ENCODE peak calls at places on chromosomes 5 and 9, in five cellular contexts. One of them, this sample, is unnamed.
A peak's percentile ranks its signal among the peaks of the same experiment; 100 is the strongest.

GRCh38 chr9:120571443-120572257 is 8.3 kb downstream of the CDK5RAP2 start:
- DNase-seq in fibroblast of lung: peak; percentile 92
- DNase-seq in thoracic aorta: peak; percentile 21
- DNase-seq in cardiac fibroblast: peak; percentile 77
- DNase-seq in epithelial cell of esophagus: no peak
- DNase-seq in this sample: no peak

GRCh38 chr9:90801507-90802289 is at the start of gene SYK:
- DNase-seq in fibroblast of lung: no peak
- DNase-seq in thoracic aorta: no peak
- DNase-seq in cardiac fibroblast: no peak
- DNase-seq in epithelial cell of esophagus: peak; percentile 67
- DNase-seq in this sample: no peak

GRCh38 chr5:1015545-1015944 is 6.9 kb downstream of the NKD2 start:
- DNase-seq in fibroblast of lung: no peak
- DNase-seq in thoracic aorta: no peak
- DNase-seq in cardiac fibroblast: no peak
- DNase-seq in epithelial cell of esophagus: no peak
- DNase-seq in this sample: no peak

GRCh38 chr5:155732587-155733376 is 594.2 kb upstream of the SGCD start:
- DNase-seq in fibroblast of lung: no peak
- DNase-seq in thoracic aorta: no peak
- DNase-seq in cardiac fibroblast: no peak
- DNase-seq in epithelial cell of esophagus: no peak
- DNase-seq in this sample: no peak

GRCh38 chr5:75236322-75237316 is at the start of gene ANKRD31:
- DNase-seq in fibroblast of lung: peak; percentile 69
- DNase-seq in thoracic aorta: peak; percentile 13
- DNase-seq in cardiac fibroblast: peak; percentile 80
- DNase-seq in epithelial cell of esophagus: peak; percentile 80
- DNase-seq in this sample: peak; percentile 40

GRCh38 chr5:173602423-173602822 is 14.0 kb downstream of the BOD1 start:
- DNase-seq in fibroblast of lung: peak; percentile 92
- DNase-seq in thoracic aorta: no peak
- DNase-seq in cardiac fibroblast: peak; percentile 94
- DNase-seq in epithelial cell of esophagus: no peak
- DNase-seq in this sample: no peak

GRCh38 chr5:126462239-126463014 is 39.2 kb downstream of the GRAMD2B start:
- DNase-seq in fibroblast of lung: peak; percentile 69
- DNase-seq in thoracic aorta: no peak
- DNase-seq in cardiac fibroblast: peak; percentile 64
- DNase-seq in epithelial cell of esophagus: peak; percentile 57
- DNase-seq in this sample: peak; percentile 43

GRCh38 chr5:17218353-17219005 is 1.0 kb downstream of the BASP1 start:
- DNase-seq in fibroblast of lung: peak; percentile 74
- DNase-seq in thoracic aorta: peak; percentile 19
- DNase-seq in cardiac fibroblast: peak; percentile 82
- DNase-seq in epithelial cell of esophagus: peak; percentile 43
- DNase-seq in this sample: no peak

GRCh38 chr5:122151640-122152039 is 22.3 kb downstream of the ZNF474 start:
- DNase-seq in fibroblast of lung: peak; percentile 99
- DNase-seq in thoracic aorta: no peak
- DNase-seq in cardiac fibroblast: no peak
- DNase-seq in epithelial cell of esophagus: peak; percentile 45
- DNase-seq in this sample: no peak

GRCh38 chr5:133847301-133847700 is 121.1 kb downstream of the C5orf15 start:
- DNase-seq in fibroblast of lung: no peak
- DNase-seq in thoracic aorta: no peak
- DNase-seq in cardiac fibroblast: no peak
- DNase-seq in epithelial cell of esophagus: no peak
- DNase-seq in this sample: no peak

GRCh38 chr9:133137451-133138231 is 16.6 kb upstream of the RALGDS start:
- DNase-seq in fibroblast of lung: no peak
- DNase-seq in thoracic aorta: no peak
- DNase-seq in cardiac fibroblast: no peak
- DNase-seq in epithelial cell of esophagus: no peak
- DNase-seq in this sample: no peak

GRCh38 chr9:136848393-136849037 is 694 bp upstream of the PHPT1 start:
- DNase-seq in fibroblast of lung: no peak
- DNase-seq in thoracic aorta: no peak
- DNase-seq in cardiac fibroblast: no peak
- DNase-seq in epithelial cell of esophagus: peak; percentile 40
- DNase-seq in this sample: no peak

GRCh38 chr5:84688566-84688965 is 303.9 kb upstream of the EDIL3 start:
- DNase-seq in fibroblast of lung: peak; percentile 99
- DNase-seq in thoracic aorta: no peak
- DNase-seq in cardiac fibroblast: peak; percentile 67
- DNase-seq in epithelial cell of esophagus: peak; percentile 64
- DNase-seq in this sample: no peak

GRCh38 chr5:175826980-175827379 is 44.4 kb upstream of the CPLX2 start:
- DNase-seq in fibroblast of lung: no peak
- DNase-seq in thoracic aorta: no peak
- DNase-seq in cardiac fibroblast: no peak
- DNase-seq in epithelial cell of esophagus: no peak
- DNase-seq in this sample: no peak

GRCh38 chr9:86277072-86277471 is 5.3 kb downstream of the ISCA1 start:
- DNase-seq in fibroblast of lung: no peak
- DNase-seq in thoracic aorta: no peak
- DNase-seq in cardiac fibroblast: no peak
- DNase-seq in epithelial cell of esophagus: no peak
- DNase-seq in this sample: no peak

GRCh38 chr5:77957-78804 is 13.8 kb upstream of the PLEKHG4B start:
- DNase-seq in fibroblast of lung: peak; percentile 85
- DNase-seq in thoracic aorta: no peak
- DNase-seq in cardiac fibroblast: peak; percentile 10
- DNase-seq in epithelial cell of esophagus: peak; percentile 21
- DNase-seq in this sample: no peak

GRCh38 chr9:94773655-94774054 is 47.2 kb downstream of the AOPEP start:
- DNase-seq in fibroblast of lung: no peak
- DNase-seq in thoracic aorta: no peak
- DNase-seq in cardiac fibroblast: no peak
- DNase-seq in epithelial cell of esophagus: no peak
- DNase-seq in this sample: no peak

GRCh38 chr5:168301593-168302388 is 10.3 kb downstream of the WWC1 start:
- DNase-seq in fibroblast of lung: peak; percentile 56
- DNase-seq in thoracic aorta: no peak
- DNase-seq in cardiac fibroblast: no peak
- DNase-seq in epithelial cell of esophagus: peak; percentile 91
- DNase-seq in this sample: no peak

GRCh38 chr9:97940707-97941106 is 2.7 kb upstream of the HEMGN start:
- DNase-seq in fibroblast of lung: no peak
- DNase-seq in thoracic aorta: no peak
- DNase-seq in cardiac fibroblast: no peak
- DNase-seq in epithelial cell of esophagus: no peak
- DNase-seq in this sample: no peak

GRCh38 chr9:136981588-136982231 is 1.1 kb upstream of the LCNL1 start:
- DNase-seq in fibroblast of lung: no peak
- DNase-seq in thoracic aorta: no peak
- DNase-seq in cardiac fibroblast: no peak
- DNase-seq in epithelial cell of esophagus: no peak
- DNase-seq in this sample: no peak

GRCh38 chr9:126126807-126127206 is 199.8 kb upstream of the MVB12B start:
- DNase-seq in fibroblast of lung: no peak
- DNase-seq in thoracic aorta: no peak
- DNase-seq in cardiac fibroblast: no peak
- DNase-seq in epithelial cell of esophagus: no peak
- DNase-seq in this sample: no peak

GRCh38 chr5:180649297-180650039 is at the start of gene FLT4:
- DNase-seq in fibroblast of lung: no peak
- DNase-seq in thoracic aorta: no peak
- DNase-seq in cardiac fibroblast: no peak
- DNase-seq in epithelial cell of esophagus: no peak
- DNase-seq in this sample: no peak

GRCh38 chr9:137127301-137128157 is 11.4 kb upstream of the GRIN1 start:
- DNase-seq in fibroblast of lung: no peak
- DNase-seq in thoracic aorta: no peak
- DNase-seq in cardiac fibroblast: peak; percentile 32
- DNase-seq in epithelial cell of esophagus: no peak
- DNase-seq in this sample: no peak

GRCh38 chr9:135811796-135812195 is 95.5 kb downstream of the CAMSAP1 start:
- DNase-seq in fibroblast of lung: no peak
- DNase-seq in thoracic aorta: no peak
- DNase-seq in cardiac fibroblast: peak; percentile 7
- DNase-seq in epithelial cell of esophagus: no peak
- DNase-seq in this sample: no peak

GRCh38 chr5:7805379-7805778 is 45.6 kb downstream of the CFAP90 start:
- DNase-seq in fibroblast of lung: no peak
- DNase-seq in thoracic aorta: no peak
- DNase-seq in cardiac fibroblast: no peak
- DNase-seq in epithelial cell of esophagus: no peak
- DNase-seq in this sample: no peak

GRCh38 chr5:51632794-51633193 is 249.5 kb downstream of the ISL1 start:
- DNase-seq in fibroblast of lung: peak; percentile 2
- DNase-seq in thoracic aorta: no peak
- DNase-seq in cardiac fibroblast: peak; percentile 11
- DNase-seq in epithelial cell of esophagus: no peak
- DNase-seq in this sample: no peak

GRCh38 chr9:519579-519978 is 304.9 kb downstream of the DOCK8 start:
- DNase-seq in fibroblast of lung: no peak
- DNase-seq in thoracic aorta: no peak
- DNase-seq in cardiac fibroblast: no peak
- DNase-seq in epithelial cell of esophagus: no peak
- DNase-seq in this sample: no peak

GRCh38 chr5:73625905-73626811 is at the start of gene ARHGEF28:
- DNase-seq in fibroblast of lung: peak; percentile 58
- DNase-seq in thoracic aorta: peak; percentile 2
- DNase-seq in cardiac fibroblast: peak; percentile 66
- DNase-seq in epithelial cell of esophagus: peak; percentile 86
- DNase-seq in this sample: no peak

DNA sequence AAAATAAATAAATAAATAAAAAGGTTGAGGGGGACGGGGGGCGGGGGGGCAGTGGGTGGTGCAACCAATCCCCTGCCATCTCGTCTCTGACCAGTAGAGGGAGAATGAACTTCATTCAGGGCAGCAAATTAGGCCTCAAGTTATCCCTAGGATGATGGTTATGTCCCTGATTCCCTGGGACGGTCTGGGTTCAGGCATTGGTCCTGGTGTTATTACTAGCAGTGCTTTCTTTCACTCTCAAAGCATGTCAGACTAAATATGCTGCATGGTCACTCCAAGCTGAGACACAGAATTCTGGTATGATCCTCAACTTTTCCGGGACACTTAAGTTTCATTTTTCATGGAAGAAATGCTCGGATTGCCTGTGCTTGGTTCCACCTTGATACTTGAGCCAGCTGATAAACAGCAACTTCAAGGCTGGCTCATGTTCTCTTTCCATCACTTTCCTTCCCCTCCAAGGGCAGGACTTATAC is 59.4 kb downstream of the DAP start:
- DNase-seq in fibroblast of lung: peak; percentile 56
- DNase-seq in thoracic aorta: no peak
- DNase-seq in cardiac fibroblast: peak; percentile 61
- DNase-seq in epithelial cell of esophagus: peak; percentile 44
- DNase-seq in this sample: no peak
- TF ChIP-seq CTCF in fibroblast of lung: peak; percentile 46
- TF ChIP-seq CTCF in thoracic aorta: peak; percentile 69
- TF ChIP-seq CTCF in cardiac fibroblast: peak; percentile 56
- TF ChIP-seq CTCF in epithelial cell of esophagus: peak; percentile 60
- TF ChIP-seq CTCF in this sample: peak; percentile 73

GRCh38 chr9:36193049-36193448 is 2.3 kb downstream of the CLTA start:
- DNase-seq in fibroblast of lung: no peak
- DNase-seq in thoracic aorta: no peak
- DNase-seq in cardiac fibroblast: peak; percentile 16
- DNase-seq in epithelial cell of esophagus: no peak
- DNase-seq in this sample: no peak
- H3K4me3 ChIP-seq in fibroblast of lung: peak overlapping the region; percentile 99
- H3K4me3 ChIP-seq in thoracic aorta: peak overlapping the region; percentile 98
- H3K4me3 ChIP-seq in cardiac fibroblast: peak overlapping the region; percentile 74
- H3K4me3 ChIP-seq in epithelial cell of esophagus: peak overlapping the region; percentile 93
- H3K4me3 ChIP-seq in this sample: peak overlapping the region; percentile 97

GRCh38 chr5:13250450-13251291 is 693.8 kb downstream of the DNAH5 start:
- DNase-seq in fibroblast of lung: no peak
- DNase-seq in thoracic aorta: no peak
- DNase-seq in cardiac fibroblast: no peak
- DNase-seq in epithelial cell of esophagus: peak; percentile 30
- DNase-seq in this sample: no peak
- TF ChIP-seq CTCF in fibroblast of lung: peak; percentile 13
- TF ChIP-seq CTCF in thoracic aorta: peak; percentile 14
- TF ChIP-seq CTCF in cardiac fibroblast: peak; percentile 34
- TF ChIP-seq CTCF in epithelial cell of esophagus: peak; percentile 55
- TF ChIP-seq CTCF in this sample: peak; percentile 59

DNA sequence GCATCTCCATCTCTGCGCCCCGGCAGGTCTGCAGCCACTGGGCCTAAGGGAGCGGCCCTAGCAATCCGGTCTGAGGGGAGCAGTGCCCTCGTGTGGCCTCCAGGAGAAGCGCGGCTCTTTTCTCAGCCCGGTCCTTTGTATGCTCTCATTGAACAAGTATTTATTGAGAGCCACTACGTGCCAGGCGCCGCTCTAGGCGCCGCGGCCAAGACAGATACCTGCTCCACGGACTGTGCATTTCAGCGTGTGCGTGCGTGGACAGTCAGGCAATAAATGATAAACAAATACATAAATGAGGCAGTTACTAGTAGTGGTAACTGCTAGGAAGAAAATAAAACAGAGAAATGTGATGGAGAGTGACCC is 2.3 kb upstream of the SLC4A9 start:
- DNase-seq in fibroblast of lung: peak; percentile 79
- DNase-seq in thoracic aorta: peak; percentile 38
- DNase-seq in cardiac fibroblast: peak; percentile 89
- DNase-seq in epithelial cell of esophagus: peak; percentile 88
- DNase-seq in this sample: peak; percentile 57
- H3K4me3 ChIP-seq in fibroblast of lung: no peak overlapping the region
- H3K4me3 ChIP-seq in thoracic aorta: peak overlapping the region; percentile 66
- H3K4me3 ChIP-seq in cardiac fibroblast: peak overlapping the region; percentile 22
- H3K4me3 ChIP-seq in epithelial cell of esophagus: no peak overlapping the region
- H3K4me3 ChIP-seq in this sample: no peak overlapping the region

DNA sequence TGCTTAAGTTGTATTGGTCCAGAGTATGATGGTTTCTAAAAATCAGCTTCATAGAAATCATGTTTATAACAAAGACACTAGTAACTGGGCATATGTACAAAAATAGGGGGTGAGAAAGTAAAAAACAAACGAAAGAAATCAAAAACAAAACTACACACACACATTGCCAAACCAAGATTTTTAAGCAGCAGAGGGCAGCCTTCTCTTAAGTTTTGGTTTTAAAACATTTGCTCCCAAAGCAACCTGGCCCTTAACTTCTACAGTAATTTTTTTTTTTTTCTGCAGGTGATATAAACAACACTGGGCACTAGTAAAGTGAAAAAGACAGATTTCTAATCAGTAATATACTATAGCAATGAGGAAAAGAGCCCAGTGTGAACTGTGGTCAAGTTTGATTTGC is 13.5 kb upstream of the GAPT start:
- DNase-seq in fibroblast of lung: no peak
- DNase-seq in thoracic aorta: no peak
- DNase-seq in cardiac fibroblast: peak; percentile 8
- DNase-seq in epithelial cell of esophagus: no peak
- DNase-seq in this sample: no peak
- TF ChIP-seq CTCF in fibroblast of lung: no peak
- TF ChIP-seq CTCF in thoracic aorta: no peak
- TF ChIP-seq CTCF in cardiac fibroblast: no peak
- TF ChIP-seq CTCF in epithelial cell of esophagus: no peak
- TF ChIP-seq CTCF in this sample: peak; percentile 16

DNA sequence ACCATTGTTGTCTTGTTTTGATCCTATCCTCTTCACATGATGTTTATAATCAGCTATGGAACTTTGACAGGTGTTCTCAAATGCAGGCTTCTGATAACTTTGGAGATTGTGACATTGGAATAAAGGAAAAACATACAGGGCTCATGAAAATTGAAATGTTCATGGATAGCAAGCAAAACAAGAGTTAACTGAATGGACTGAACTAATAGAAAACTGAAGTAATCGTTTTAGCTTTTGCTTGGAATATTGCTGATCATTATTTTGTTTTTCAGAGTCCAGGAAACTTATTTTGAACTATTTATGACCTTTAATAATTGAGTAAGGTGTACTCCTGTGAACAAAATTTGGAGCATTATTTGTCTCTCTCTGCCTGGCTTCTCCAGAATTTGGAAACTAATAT is 436.7 kb upstream of the CDH9 start:
- DNase-seq in fibroblast of lung: no peak
- DNase-seq in thoracic aorta: no peak
- DNase-seq in cardiac fibroblast: no peak
- DNase-seq in epithelial cell of esophagus: no peak
- DNase-seq in this sample: no peak
- H3K4me3 ChIP-seq in fibroblast of lung: no peak overlapping the region
- H3K4me3 ChIP-seq in thoracic aorta: no peak overlapping the region
- H3K4me3 ChIP-seq in cardiac fibroblast: no peak overlapping the region
- H3K4me3 ChIP-seq in epithelial cell of esophagus: no peak overlapping the region
- H3K4me3 ChIP-seq in this sample: no peak overlapping the region

This sample was measured in GM12864.